ENCODE peak calls at places on chromosomes 5 and 9, in six cellular contexts. One of them, this sample, is unnamed.

GRCh38 chr5:66660401-66660800 is 64.2 kb downstream of the MAST4 start:
- DNase-seq in keratinocyte: no peak
- DNase-seq in adipocyte: no peak
- DNase-seq in BJ: no peak
- DNase-seq in cardiac muscle cell: no peak
- DNase-seq in globus pallidus: no peak
- DNase-seq in this sample: no peak

GRCh38 chr5:149224282-149224681 is 47.4 kb upstream of the AFAP1L1 start:
- DNase-seq in keratinocyte: no peak
- DNase-seq in adipocyte: no peak
- DNase-seq in BJ: no peak
- DNase-seq in cardiac muscle cell: no peak
- DNase-seq in globus pallidus: no peak
- DNase-seq in this sample: peak; percentile 92

GRCh38 chr9:5629312-5630037 is 568 bp downstream of the RIC1 start:
- DNase-seq in keratinocyte: no peak
- DNase-seq in adipocyte: peak; percentile 71
- DNase-seq in BJ: no peak
- DNase-seq in cardiac muscle cell: peak; percentile 53
- DNase-seq in globus pallidus: peak; percentile 42
- DNase-seq in this sample: peak; percentile 35

GRCh38 chr5:72427488-72428437 is 79.4 kb downstream of the ZNF366 start:
- DNase-seq in keratinocyte: no peak
- DNase-seq in adipocyte: peak; percentile 64
- DNase-seq in BJ: peak; percentile 18
- DNase-seq in cardiac muscle cell: peak; percentile 64
- DNase-seq in globus pallidus: no peak
- DNase-seq in this sample: no peak

GRCh38 chr5:168578006-168578405 is 1.2 kb downstream of the PANK3 start:
- DNase-seq in keratinocyte: no peak
- DNase-seq in adipocyte: peak; percentile 52
- DNase-seq in BJ: no peak
- DNase-seq in cardiac muscle cell: no peak
- DNase-seq in globus pallidus: no peak
- DNase-seq in this sample: no peak

GRCh38 chr9:106728860-106729259 is 134.1 kb upstream of the ZNF462 start:
- DNase-seq in keratinocyte: no peak
- DNase-seq in adipocyte: no peak
- DNase-seq in BJ: no peak
- DNase-seq in cardiac muscle cell: no peak
- DNase-seq in globus pallidus: no peak
- DNase-seq in this sample: no peak

GRCh38 chr9:133184971-133185370 is 21.3 kb upstream of the GBGT1 start:
- DNase-seq in keratinocyte: no peak
- DNase-seq in adipocyte: peak; percentile 82
- DNase-seq in BJ: peak; percentile 13
- DNase-seq in cardiac muscle cell: peak; percentile 66
- DNase-seq in globus pallidus: peak; percentile 49
- DNase-seq in this sample: peak; percentile 77

GRCh38 chr9:126397056-126397455 is 70.4 kb downstream of the MVB12B start:
- DNase-seq in keratinocyte: no peak
- DNase-seq in adipocyte: no peak
- DNase-seq in BJ: no peak
- DNase-seq in cardiac muscle cell: no peak
- DNase-seq in globus pallidus: no peak
- DNase-seq in this sample: no peak

GRCh38 chr9:100217536-100217935 is 118.5 kb downstream of the INVS start:
- DNase-seq in keratinocyte: no peak
- DNase-seq in adipocyte: no peak
- DNase-seq in BJ: no peak
- DNase-seq in cardiac muscle cell: no peak
- DNase-seq in globus pallidus: no peak
- DNase-seq in this sample: no peak

GRCh38 chr9:89891221-89892052 is 286.6 kb downstream of the GADD45G start:
- DNase-seq in keratinocyte: no peak
- DNase-seq in adipocyte: peak; percentile 9
- DNase-seq in BJ: no peak
- DNase-seq in cardiac muscle cell: no peak
- DNase-seq in globus pallidus: peak; percentile 73
- DNase-seq in this sample: no peak

GRCh38 chr5:139670369-139671095 is 22.4 kb downstream of the CXXC5 start:
- DNase-seq in keratinocyte: no peak
- DNase-seq in adipocyte: peak; percentile 47
- DNase-seq in BJ: no peak
- DNase-seq in cardiac muscle cell: no peak
- DNase-seq in globus pallidus: peak; percentile 74
- DNase-seq in this sample: peak; percentile 55

GRCh38 chr9:112360047-112360804 is 19.7 kb upstream of the HSDL2 start:
- DNase-seq in keratinocyte: no peak
- DNase-seq in adipocyte: peak; percentile 63
- DNase-seq in BJ: peak; percentile 69
- DNase-seq in cardiac muscle cell: no peak
- DNase-seq in globus pallidus: no peak
- DNase-seq in this sample: no peak

GRCh38 chr9:106025449-106025848 is 331.1 kb downstream of the TMEM38B start:
- DNase-seq in keratinocyte: no peak
- DNase-seq in adipocyte: no peak
- DNase-seq in BJ: no peak
- DNase-seq in cardiac muscle cell: peak; percentile 74
- DNase-seq in globus pallidus: no peak
- DNase-seq in this sample: no peak

GRCh38 chr5:14714706-14715105 is 50.2 kb downstream of the OTULIN start:
- DNase-seq in keratinocyte: no peak
- DNase-seq in adipocyte: no peak
- DNase-seq in BJ: no peak
- DNase-seq in cardiac muscle cell: no peak
- DNase-seq in globus pallidus: no peak
- DNase-seq in this sample: peak; percentile 35

GRCh38 chr5:64207978-64208377 is 42.3 kb downstream of the RNF180 start:
- DNase-seq in keratinocyte: no peak
- DNase-seq in adipocyte: peak; percentile 74
- DNase-seq in BJ: no peak
- DNase-seq in cardiac muscle cell: no peak
- DNase-seq in globus pallidus: no peak
- DNase-seq in this sample: peak; percentile 8

GRCh38 chr5:141945511-141946024 is 12.4 kb downstream of the PCDH12 start:
- DNase-seq in keratinocyte: no peak
- DNase-seq in adipocyte: peak; percentile 8
- DNase-seq in BJ: no peak
- DNase-seq in cardiac muscle cell: no peak
- DNase-seq in globus pallidus: peak; percentile 21
- DNase-seq in this sample: peak; percentile 42

This sample was measured in cerebellar cortex.